ENCODE peak calls at places on chromosomes 1 and 21, in eight cellular contexts. V is neural progenitor cell, Y is GM23248, M is hepatocyte, Q is OCI-LY7, U is GM23338, D is SK-N-SH, X is HCT116. Z is an unnamed sample.

GRCh38 chr21:42532466-42533181 is 19.0 kb downstream of the SLC37A1 start:
- DNase-seq in D (no peak), X (no peak), V (no peak), M (no peak), Y (no peak), U (no peak), Q (peak), Z (no peak)

GRCh38 chr1:157135646-157136045 is 2.5 kb downstream of the ETV3 start:
- DNase-seq in V (no peak), Y (no peak), U (no peak), Q (no peak), D (no peak), X (no peak), M (no peak), Z (peak)

GRCh38 chr1:161192476-161193465 is 6.1 kb downstream of the ADAMTS4 start:
- DNase-seq in D (peak), Y (peak), U (peak), Q (peak), V (peak), X (peak), M (peak), Z (peak)

GRCh38 chr1:183586897-183587296 is 3.4 kb downstream of the NCF2 start:
- DNase-seq in X (no peak), Q (no peak), Y (no peak), D (no peak), M (no peak), U (peak), V (no peak), Z (no peak)

GRCh38 chr1:70405780-70406416 is 5.2 kb upstream of the CTH start:
- DNase-seq in U (no peak), Y (no peak), X (no peak), D (no peak), V (no peak), Q (no peak), M (no peak), Z (no peak)

GRCh38 chr1:93148001-93148400 is 32.2 kb downstream of the TMED5 start:
- DNase-seq in U (no peak), Q (no peak), X (no peak), Y (peak), M (no peak), V (no peak), D (no peak), Z (no peak)

GRCh38 chr1:13851726-13852125 is 151.7 kb downstream of the PRDM2 start:
- DNase-seq in U (no peak), V (no peak), D (no peak), Q (no peak), X (no peak), M (no peak), Y (no peak), Z (no peak)

GRCh38 chr21:37071561-37072238 is 1.2 kb downstream of the PIGP start:
- DNase-seq in V (peak), Q (peak), Y (peak), X (no peak), M (peak), U (peak), D (peak), Z (no peak)

GRCh38 chr1:92980732-92981647 is 19.7 kb upstream of the DIPK1A start:
- DNase-seq in V (no peak), D (no peak), M (no peak), U (no peak), X (no peak), Q (peak), Y (no peak), Z (no peak)

GRCh38 chr1:64965239-64966157 is 851 bp downstream of the JAK1 start:
- DNase-seq in M (peak), Y (peak), U (peak), Q (peak), X (no peak), D (peak), V (peak), Z (peak)

GRCh38 chr1:183461350-183461749 is 10.9 kb upstream of the SMG7 start:
- DNase-seq in X (no peak), U (peak), Y (peak), M (peak), Q (no peak), D (no peak), V (no peak), Z (no peak)

GRCh38 chr1:46528297-46528955 is 23.0 kb downstream of the KNCN start:
- DNase-seq in V (peak), D (no peak), U (peak), X (no peak), Q (peak), M (no peak), Y (peak), Z (no peak)

GRCh38 chr1:226960944-226961765 is 21.1 kb downstream of the COQ8A start:
- DNase-seq in U (no peak), X (no peak), Q (no peak), D (no peak), Y (no peak), V (no peak), M (no peak), Z (no peak)

GRCh38 chr1:81695741-81696140 is 105.0 kb upstream of the ADGRL2 start:
- DNase-seq in V (no peak), U (no peak), D (no peak), X (no peak), Q (no peak), M (peak), Y (peak), Z (no peak)

GRCh38 chr1:58084266-58084665 is 462.3 kb downstream of the OMA1 start:
- DNase-seq in Q (no peak), V (no peak), X (no peak), Y (peak), M (no peak), D (no peak), U (no peak), Z (no peak)

GRCh38 chr1:150109567-150109966 is 40.1 kb upstream of the PLEKHO1 start:
- DNase-seq in M (no peak), Q (no peak), V (no peak), X (no peak), Y (no peak), U (no peak), D (no peak), Z (no peak)

GRCh38 chr1:21337931-21338567 is 47.8 kb upstream of the ECE1 start:
- DNase-seq in Q (no peak), Y (peak), M (peak), V (no peak), U (no peak), X (no peak), D (no peak), Z (no peak)

GRCh38 chr1:204345941-204346678 is 13.6 kb downstream of the PLEKHA6 start:
- DNase-seq in X (no peak), M (no peak), Q (no peak), U (no peak), Y (no peak), D (no peak), V (no peak), Z (no peak)

GRCh38 chr1:94725566-94725965 is 94.6 kb upstream of the SLC44A3 start:
- DNase-seq in Q (no peak), X (no peak), U (no peak), D (no peak), Y (peak), V (no peak), M (no peak), Z (no peak)

GRCh38 chr1:154955039-154955717 is 721 bp downstream of the PBXIP1 start:
- DNase-seq in U (peak), Y (peak), M (peak), X (no peak), V (peak), Q (peak), D (peak), Z (peak)

GRCh38 chr1:99247199-99247598 is 17.1 kb upstream of the PLPPR4 start:
- DNase-seq in Y (no peak), D (no peak), M (no peak), Q (no peak), V (no peak), U (no peak), X (no peak), Z (no peak)

GRCh38 chr1:58584082-58584895 is 7.2 kb upstream of the TACSTD2 start:
- DNase-seq in M (peak), Y (peak), D (no peak), X (peak), Q (no peak), U (peak), V (no peak), Z (peak)

DNA sequence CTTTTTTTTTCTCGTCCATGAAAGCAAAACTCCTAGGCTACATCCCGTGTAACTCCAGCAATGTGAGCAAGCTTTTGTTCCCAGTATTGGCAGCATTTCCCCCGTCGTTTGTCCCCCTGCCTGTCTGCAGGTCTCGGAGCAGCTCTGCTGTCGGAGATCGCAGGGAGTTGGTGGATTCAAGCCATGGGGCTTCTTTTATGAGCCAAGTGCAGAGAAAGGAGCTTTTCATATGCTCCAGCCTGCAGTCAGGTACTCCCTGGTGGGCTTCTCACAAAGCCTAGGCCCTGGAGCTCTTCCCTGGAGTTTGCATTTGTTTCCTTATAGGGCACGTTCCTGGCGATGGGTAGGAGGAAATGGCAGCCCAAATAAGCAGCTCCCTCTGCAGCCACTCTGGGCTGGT is 78.2 kb downstream of the NUF2 start:
- DNase-seq in X (no peak), D (no peak), Y (no peak), U (peak), Q (no peak), M (no peak), V (peak), Z (no peak)
- TF ChIP-seq EZH2phosphoT487 in X (no peak), D (no peak), Y (no peak), U (no peak), Q (no peak), M (no peak), V (no peak), Z (no peak)

GRCh38 chr1:165816801-165817497 is 10.5 kb upstream of the UCK2 start:
- DNase-seq in Y (no peak), V (no peak), M (peak), D (no peak), X (no peak), U (no peak), Q (no peak), Z (no peak)
- TF ChIP-seq EZH2phosphoT487 in Y (no peak), V (no peak), M (no peak), D (no peak), X (no peak), U (no peak), Q (no peak), Z (no peak)

DNA sequence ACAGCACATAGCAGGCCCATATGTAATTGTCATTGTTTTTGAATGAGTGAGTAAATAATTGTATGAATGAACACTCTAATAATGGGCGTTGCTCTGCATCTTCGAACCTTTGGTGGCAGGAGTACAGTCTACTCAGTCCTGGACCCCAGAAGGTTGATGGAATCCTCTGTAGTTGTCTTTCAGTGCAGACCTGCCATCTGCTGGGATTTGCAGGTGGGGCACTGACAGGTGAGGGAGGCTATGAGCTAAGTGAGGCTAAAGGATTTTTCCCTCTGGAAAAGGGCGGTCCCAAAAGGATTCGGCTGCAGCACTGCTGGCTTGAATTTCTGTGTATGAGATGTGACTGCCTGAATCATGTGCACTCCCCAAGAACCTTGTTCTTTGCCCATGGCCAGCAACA is 53.4 kb downstream of the PLXNA2 start:
- DNase-seq in U (peak), D (no peak), V (no peak), X (no peak), Q (no peak), M (no peak), Y (no peak), Z (no peak)
- TF ChIP-seq EZH2phosphoT487 in U (no peak), D (no peak), V (no peak), X (no peak), Q (no peak), M (no peak), Y (no peak), Z (no peak)

GRCh38 chr1:221328371-221328770 is 413.5 kb downstream of the DUSP10 start:
- DNase-seq in Q (no peak), D (no peak), Y (no peak), X (no peak), M (no peak), V (no peak), U (no peak), Z (no peak)
- TF ChIP-seq EZH2phosphoT487 in Q (no peak), D (no peak), Y (no peak), X (no peak), M (no peak), V (no peak), U (no peak), Z (no peak)

GRCh38 chr1:40029608-40030007 is 10.9 kb upstream of the CAP1 start:
- DNase-seq in V (no peak), D (no peak), Q (no peak), Y (no peak), U (no peak), M (peak), X (no peak), Z (no peak)
- TF ChIP-seq EZH2phosphoT487 in V (no peak), D (no peak), Q (no peak), Y (no peak), U (no peak), M (no peak), X (no peak), Z (no peak)

DNA sequence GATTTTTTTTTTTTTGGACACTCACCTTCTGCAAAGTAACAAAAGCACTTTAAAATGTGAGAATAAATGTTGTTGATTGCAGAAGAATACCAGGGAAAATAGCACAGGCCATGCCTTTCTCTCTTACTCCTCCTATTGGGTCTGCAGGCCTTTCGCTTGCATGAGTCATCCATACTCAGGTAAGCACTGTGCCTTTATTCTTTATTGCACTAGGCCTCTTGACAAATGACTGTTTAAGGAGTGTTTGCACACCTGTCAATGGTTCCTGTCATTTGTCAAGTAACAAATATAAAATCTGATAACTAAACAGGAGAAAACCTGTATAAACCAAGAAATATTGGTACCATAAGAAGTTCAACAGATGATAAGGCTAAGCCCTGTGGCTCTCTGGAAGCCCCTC is 106.5 kb downstream of the RGS7 start:
- DNase-seq in Y (no peak), M (peak), D (no peak), X (no peak), U (no peak), Q (no peak), V (no peak), Z (no peak)
- TF ChIP-seq EZH2phosphoT487 in Y (no peak), M (no peak), D (no peak), X (no peak), U (no peak), Q (no peak), V (no peak), Z (no peak)

GRCh38 chr1:97038410-97038809 is 316.8 kb downstream of the PTBP2 start:
- DNase-seq in Q (no peak), Y (peak), V (no peak), X (no peak), D (no peak), U (no peak), M (no peak), Z (peak)
- TF ChIP-seq EZH2phosphoT487 in Q (no peak), Y (no peak), V (no peak), X (no peak), D (no peak), U (no peak), M (no peak), Z (no peak)

GRCh38 chr1:201127755-201128455 is 921 bp upstream of the ASCL5 start:
- DNase-seq in Y (peak), V (no peak), X (no peak), U (no peak), D (no peak), M (no peak), Q (no peak), Z (no peak)

GRCh38 chr1:201125805-201126204 is 1.2 kb downstream of the ASCL5 start:
- DNase-seq in Q (no peak), V (no peak), D (no peak), M (no peak), X (no peak), U (no peak), Y (no peak), Z (no peak)

GRCh38 chr1:201128476-201128875 is 1.5 kb upstream of the ASCL5 start:
- DNase-seq in Y (no peak), X (no peak), V (no peak), D (no peak), U (no peak), Q (no peak), M (no peak), Z (peak)

GRCh38 chr1:201126463-201126831 is 537 bp downstream of the ASCL5 start:
- DNase-seq in Y (no peak), U (peak), X (no peak), Q (no peak), D (no peak), V (no peak), M (no peak), Z (no peak)

DNA sequence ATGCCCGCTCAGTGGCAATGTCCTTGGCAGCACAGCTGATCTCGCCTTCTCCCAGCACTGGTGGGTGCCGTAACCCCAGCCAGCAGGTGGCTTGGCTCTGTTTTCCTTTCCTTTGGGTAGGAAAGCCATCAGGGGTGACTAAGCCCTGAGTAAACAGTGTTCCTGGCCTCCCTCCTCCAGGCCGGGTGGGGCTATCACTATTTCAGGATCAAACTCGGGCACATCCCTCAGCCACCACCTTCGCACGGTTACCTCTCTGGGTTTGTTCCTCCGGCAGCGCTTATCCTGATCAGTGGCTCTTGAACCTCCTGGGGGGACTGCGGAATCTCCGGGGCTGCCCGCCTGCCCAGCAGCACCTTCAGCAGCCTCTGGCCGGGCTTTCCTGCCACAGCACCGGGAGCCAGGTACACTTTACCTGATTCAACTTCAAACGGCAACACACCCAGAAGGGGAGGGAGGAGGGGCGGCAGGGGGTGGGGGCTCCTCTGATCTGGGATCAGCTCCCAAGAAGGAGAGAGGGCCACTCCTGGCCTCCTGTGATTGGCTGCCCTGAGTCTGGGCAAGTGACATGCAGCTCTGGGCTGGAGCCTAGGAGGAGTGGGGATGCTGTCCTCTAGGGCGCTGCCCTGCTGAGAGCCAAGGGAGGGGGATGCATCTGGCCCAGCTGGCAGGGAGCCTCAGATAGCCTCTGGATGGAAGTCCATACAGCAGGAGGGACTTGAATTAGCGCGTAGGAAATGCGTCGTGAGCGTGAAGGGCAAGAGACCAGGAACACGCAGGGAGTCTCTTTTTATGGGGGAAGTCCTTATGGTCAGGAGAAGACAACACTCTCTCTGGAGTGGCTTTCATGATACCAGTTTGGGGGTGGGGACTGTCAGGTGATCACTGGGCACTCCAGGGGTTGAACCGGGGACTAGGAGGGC is at the start of gene ASCL5:
- DNase-seq in V (peak), M (peak), X (peak), Y (peak), D (peak), U (peak), Q (no peak), Z (no peak)
- TF ChIP-seq EZH2phosphoT487 in V (no peak), M (no peak), X (no peak), Y (no peak), D (no peak), U (no peak), Q (no peak), Z (no peak)

Z was measured in MM.1S.